ENCODE peak calls at places on chromosome 6, in eight cellular contexts. T is neural crest cell, A is nephron progenitor cell, E is amniotic stem cell, R is GM23338, B is ecto neural progenitor cell, Z is lower leg skin, I is astrocyte. H is an unnamed sample.

GRCh38 chr6:118537579-118537978 is 10.5 kb upstream of the PLN start:
- DNase-seq in T (no peak), I (peak), E (no peak), B (no peak), Z (no peak), A (no peak), R (no peak), H (no peak)

GRCh38 chr6:36104836-36105235 is 25.5 kb upstream of the MAPK13 start:
- DNase-seq in B (no peak), Z (no peak), E (no peak), R (no peak), T (no peak), I (no peak), A (no peak), H (no peak)

GRCh38 chr6:34926655-34927054 is 37.6 kb downstream of the ANKS1A start:
- DNase-seq in I (peak), Z (no peak), T (no peak), B (no peak), A (no peak), R (no peak), E (no peak), H (no peak)

GRCh38 chr6:110615723-110616122 is 139.3 kb upstream of the SLC22A16 start:
- DNase-seq in I (no peak), B (no peak), Z (no peak), R (no peak), T (no peak), E (no peak), A (no peak), H (no peak)

GRCh38 chr6:38352636-38353035 is 287.1 kb downstream of the BTBD9 start:
- DNase-seq in E (no peak), R (no peak), I (peak), A (no peak), T (no peak), Z (no peak), B (no peak), H (no peak)

GRCh38 chr6:154394571-154394970 is 38.0 kb upstream of the IPCEF1 start:
- DNase-seq in A (no peak), B (no peak), Z (no peak), E (no peak), R (no peak), I (no peak), T (no peak), H (no peak)

GRCh38 chr6:48048460-48049146 is 62.4 kb downstream of the PTCHD4 start:
- DNase-seq in R (no peak), A (no peak), B (no peak), T (no peak), E (no peak), Z (no peak), I (no peak), H (no peak)

GRCh38 chr6:77397561-77397960 is 65.7 kb downstream of the HTR1B start:
- DNase-seq in E (no peak), B (no peak), A (no peak), T (no peak), Z (no peak), I (no peak), R (no peak), H (no peak)

GRCh38 chr6:36691011-36691410 is 6.6 kb upstream of the RAB44 start:
- DNase-seq in I (no peak), Z (no peak), B (no peak), A (no peak), R (no peak), E (no peak), T (no peak), H (no peak)

GRCh38 chr6:30889138-30889885 is 5.0 kb downstream of the DDR1 start:
- DNase-seq in Z (peak), R (no peak), A (no peak), E (no peak), B (no peak), T (no peak), I (no peak), H (no peak)

GRCh38 chr6:160273196-160273595 is 14.6 kb upstream of the SLC22A2 start:
- DNase-seq in Z (no peak), E (no peak), R (no peak), T (no peak), I (no peak), B (no peak), A (no peak), H (no peak)

H was measured in progenitor cell of endocrine pancreas.